ENCODE peak calls at places on chromosomes 13 and 19, in nine cellular contexts. Q, H, G, Z, J, P, C, O and L are unnamed samples.

GRCh38 chr19:2053601-2054389 is 2.8 kb upstream of the MKNK2 start:
- ATAC-seq in O (peak), Q (no peak), C (peak), Z (no peak), J (no peak), H (no peak), G (peak), P (peak), L (no peak)

GRCh38 chr19:55346725-55347441 is 7.2 kb downstream of the KMT5C start:
- ATAC-seq in O (no peak), P (peak), G (peak), Z (no peak), J (no peak), H (peak), C (no peak), Q (no peak), L (no peak)

GRCh38 chr13:44667950-44668349 is 91.8 kb upstream of the TSC22D1 start:
- ATAC-seq in C (peak), H (no peak), Q (no peak), Z (no peak), P (no peak), J (no peak), G (no peak), O (no peak), L (no peak)

GRCh38 chr19:43741075-43741840 is 13.5 kb downstream of the SMG9 start:
- ATAC-seq in H (no peak), O (no peak), Q (no peak), C (peak), J (no peak), G (peak), P (peak), Z (no peak), L (no peak)

GRCh38 chr19:19106061-19106551 is 32.2 kb downstream of the TMEM161A start:
- ATAC-seq in P (peak), Z (no peak), G (peak), O (peak), C (peak), Q (no peak), J (no peak), H (no peak), L (no peak)

GRCh38 chr13:53041968-53042485 is 13.4 kb downstream of the OLFM4 start:
- ATAC-seq in Q (no peak), O (no peak), Z (no peak), J (no peak), P (no peak), C (no peak), H (no peak), G (no peak), L (no peak)

GRCh38 chr13:98447130-98447529 is 129.8 kb downstream of the STK24 start:
- ATAC-seq in G (no peak), C (no peak), Q (no peak), J (no peak), O (no peak), H (no peak), P (no peak), Z (no peak), L (no peak)

GRCh38 chr13:104592545-104593250 is 1526.5 kb upstream of the SLC10A2 start:
- ATAC-seq in Z (no peak), G (no peak), C (no peak), O (no peak), P (no peak), J (no peak), Q (no peak), H (no peak), L (no peak)

GRCh38 chr19:6599866-6600454 is 9.0 kb upstream of the CD70 start:
- ATAC-seq in O (no peak), G (no peak), J (no peak), H (no peak), C (no peak), P (no peak), Q (no peak), Z (no peak), L (no peak)

GRCh38 chr19:41114132-41114531 is at the start of gene CYP2F1:
- ATAC-seq in J (no peak), P (no peak), G (no peak), C (no peak), O (no peak), Z (no peak), H (no peak), Q (no peak), L (no peak)

GRCh38 chr13:21016487-21016886 is 44.9 kb downstream of the LATS2 start:
- ATAC-seq in H (no peak), Z (no peak), O (no peak), G (no peak), J (no peak), Q (no peak), C (no peak), P (no peak), L (no peak)

GRCh38 chr13:110347535-110348308 is 40.6 kb downstream of the COL4A2 start:
- ATAC-seq in G (peak), O (peak), J (no peak), Z (no peak), P (peak), H (peak), C (peak), Q (no peak), L (no peak)